ENCODE peak calls at places on chromosomes 3 and 15, in nine cellular contexts. R is IMR-90; F is activated T-helper 9 cell treated with anti-CD3 and anti-CD28 coated beads, Interleukin-2, amount 50 U/mL, for 16 hours; W is HT-29; E is foreskin melanocyte; N is stimulated activated CD8-positive, alpha-beta memory T cell treated with anti-CD3 and anti-CD28 coated beads, Interleukin-2, amount 100 ng/mL, for 1 hour; P is astrocyte of the spinal cord; B is ACHN; L is activated T-helper 1 cell treated with anti-CD3 and anti-CD28 coated beads, Interleukin-12 subunit alpha, Interleukin-12 subunit beta, Interleukin-2, Interleukin-4 antibody, amounts not matched to agents 30 ng/mL and 10 ng/mL and 1 ng/mL, durations not matched to agents 14 hours and 24 hours and 36 hours. T is an unnamed sample.

GRCh38 chr3:175129126-175129525 is 270.0 kb downstream of the NAALADL2 start:
- DNase-seq in E (no peak), R (peak; percentile 63), L (no peak), P (peak; percentile 50), N (no peak), B (no peak), F (no peak), W (no peak), T (no peak)

GRCh38 chr15:43928152-43928551 is 101.3 kb downstream of the WDR76 start:
- DNase-seq in L (no peak), N (no peak), E (no peak), P (no peak), R (no peak), B (no peak), W (no peak), F (no peak), T (no peak)

GRCh38 chr3:31172336-31172735 is 277.9 kb upstream of the GADL1 start:
- DNase-seq in B (no peak), N (no peak), R (no peak), E (no peak), P (no peak), L (no peak), F (no peak), W (no peak), T (no peak)

GRCh38 chr3:24154003-24154695 is 209.1 kb downstream of the NR1D2 start:
- DNase-seq in W (no peak), R (no peak), E (no peak), P (no peak), B (no peak), N (no peak), L (no peak), F (no peak), T (no peak)

GRCh38 chr15:40044717-40045571 is 6.0 kb upstream of the SRP14 start:
- DNase-seq in F (peak; percentile 82), W (peak; percentile 93), E (peak; percentile 61), R (peak; percentile 76), N (peak; percentile 61), B (peak; percentile 79), P (peak; percentile 83), L (peak; percentile 77), T (peak; percentile 77)

GRCh38 chr3:57544181-57545125 is at the start of gene DNAH12:
- DNase-seq in E (no peak), W (peak; percentile 72), B (peak; percentile 48), P (peak; percentile 56), R (no peak), N (no peak), F (no peak), L (no peak), T (no peak)

GRCh38 chr15:89349212-89349558 is 14.6 kb upstream of the POLG start:
- DNase-seq in E (no peak), L (no peak), N (no peak), B (no peak), P (no peak), R (no peak), F (no peak), W (no peak), T (no peak)

GRCh38 chr3:125257563-125257962 is 45.0 kb upstream of the SLC12A8 start:
- DNase-seq in N (no peak), P (no peak), F (no peak), R (no peak), L (no peak), E (no peak), W (no peak), B (no peak), T (no peak)

GRCh38 chr3:175526609-175527280 is 667.6 kb downstream of the NAALADL2 start:
- DNase-seq in L (no peak), N (no peak), F (no peak), R (peak; percentile 2), W (no peak), B (peak; percentile 41), P (peak; percentile 38), E (no peak), T (no peak)

GRCh38 chr3:186871403-186871924 is 29.0 kb downstream of the ADIPOQ start:
- DNase-seq in W (no peak), E (no peak), P (no peak), B (no peak), F (no peak), N (no peak), L (no peak), R (no peak), T (no peak)

GRCh38 chr15:67796728-67797127 is 28.6 kb upstream of the SKOR1 start:
- DNase-seq in E (no peak), L (no peak), R (no peak), F (no peak), N (no peak), W (no peak), P (no peak), B (no peak), T (no peak)

GRCh38 chr3:76724706-76725105 is 315.2 kb upstream of the ROBO2 start:
- DNase-seq in P (no peak), R (no peak), L (no peak), F (no peak), B (no peak), N (no peak), E (no peak), W (peak; percentile 26), T (no peak)

GRCh38 chr3:115397433-115397832 is 225.9 kb upstream of the GAP43 start:
- DNase-seq in F (no peak), N (no peak), W (no peak), P (peak; percentile 76), R (peak; percentile 76), B (no peak), L (no peak), E (no peak), T (no peak)

GRCh38 chr3:194913281-194913680 is 227.6 kb downstream of the FAM43A start:
- DNase-seq in W (no peak), L (no peak), F (no peak), B (no peak), P (no peak), R (no peak), N (no peak), E (no peak), T (no peak)

GRCh38 chr3:159045279-159045678 is 243.4 kb downstream of the MFSD1 start:
- DNase-seq in B (no peak), N (no peak), E (no peak), L (no peak), R (no peak), P (no peak), W (no peak), F (no peak), T (no peak)

GRCh38 chr3:52196977-52197376 is 983 bp upstream of the ALAS1 start:
- DNase-seq in F (no peak), L (no peak), N (no peak), E (no peak), P (no peak), W (peak; percentile 43), B (no peak), R (no peak), T (no peak)

GRCh38 chr15:80240261-80240660 is 11.8 kb downstream of the CTXND1 start:
- DNase-seq in B (no peak), W (no peak), R (no peak), P (no peak), E (no peak), N (no peak), F (no peak), L (no peak), T (no peak)

GRCh38 chr3:38038447-38038911 is 529 bp upstream of the DLEC1 start:
- DNase-seq in N (no peak), W (no peak), B (no peak), F (peak; percentile 14), L (peak; percentile 31), R (no peak), P (no peak), E (no peak), T (no peak)

GRCh38 chr3:19931180-19931692 is 2.8 kb downstream of the EFHB start:
- DNase-seq in F (no peak), B (no peak), P (no peak), N (no peak), R (no peak), E (no peak), L (peak; percentile 39), W (no peak), T (no peak)

GRCh38 chr3:155065537-155065936 is 14.6 kb upstream of the MME start:
- DNase-seq in F (no peak), L (no peak), N (no peak), P (peak; percentile 55), W (no peak), R (peak; percentile 88), B (no peak), E (peak; percentile 75), T (no peak)

GRCh38 chr3:161854232-161854771 is 357.7 kb downstream of the OTOL1 start:
- DNase-seq in L (no peak), F (no peak), P (peak; percentile 84), E (peak; percentile 24), B (peak; percentile 2), W (peak; percentile 90), R (peak; percentile 70), N (no peak), T (no peak)

GRCh38 chr3:4928277-4928789 is 50.9 kb upstream of the BHLHE40 start:
- DNase-seq in R (no peak), N (no peak), L (no peak), E (no peak), P (no peak), B (no peak), W (no peak), F (no peak), T (no peak)

GRCh38 chr15:48695088-48695834 is 49.8 kb upstream of the FBN1 start:
- DNase-seq in P (peak; percentile 96), R (peak; percentile 94), E (no peak), F (no peak), N (no peak), W (no peak), L (no peak), B (peak; percentile 5), T (no peak)

GRCh38 chr15:92845109-92845508 is 55.0 kb upstream of the CHD2 start:
- DNase-seq in P (peak; percentile 45), W (peak; percentile 95), L (no peak), B (no peak), F (no peak), N (no peak), R (peak; percentile 58), E (peak; percentile 90), T (no peak)

GRCh38 chr3:193735850-193736249 is 142.8 kb downstream of the OPA1 start:
- DNase-seq in P (no peak), R (no peak), N (no peak), E (no peak), B (no peak), W (no peak), F (no peak), L (no peak), T (no peak)

GRCh38 chr3:15291589-15292541 is 40.5 kb downstream of the SH3BP5 start:
- DNase-seq in E (no peak), R (no peak), P (no peak), F (peak; percentile 40), N (no peak), L (peak; percentile 74), W (no peak), B (no peak), T (no peak)

GRCh38 chr15:65521355-65521754 is 3.9 kb upstream of the DPP8 start:
- DNase-seq in B (no peak), N (no peak), E (no peak), W (no peak), R (no peak), F (no peak), L (no peak), P (no peak), T (no peak)

GRCh38 chr3:70360985-70361384 is 48.5 kb upstream of the MDFIC2 start:
- DNase-seq in L (no peak), F (no peak), B (peak; percentile 1), N (no peak), W (no peak), R (peak; percentile 36), E (no peak), P (peak; percentile 74), T (no peak)

GRCh38 chr3:168968611-168969010 is 694.9 kb downstream of the MECOM start:
- DNase-seq in F (no peak), N (no peak), L (no peak), B (no peak), E (no peak), R (no peak), W (no peak), P (no peak), T (no peak)

GRCh38 chr3:112042842-112043280 is 8.3 kb downstream of the TMPRSS7 start:
- DNase-seq in R (no peak), B (no peak), N (no peak), E (peak; percentile 83), L (no peak), F (no peak), P (no peak), W (peak; percentile 82), T (no peak)

GRCh38 chr15:29822685-29823459 is 604 bp upstream of the TJP1 start:
- DNase-seq in R (peak; percentile 83), L (no peak), N (no peak), E (peak; percentile 68), F (no peak), B (peak; percentile 76), P (peak; percentile 84), W (peak; percentile 84), T (peak; percentile 40)